ENCODE peak calls at places on chromosomes 1 and 21, in four cellular contexts. R is neural crest cell, F is fibroblast of lung, U is GM10248. T is an unnamed sample.

GRCh38 chr1:221801773-221802516 is 60.1 kb upstream of the DUSP10 start:
- DNase-seq in R (no peak), F (peak; percentile 35), U (no peak), T (no peak)

GRCh38 chr1:40620586-40620985 is 44.9 kb downstream of the RIMS3 start:
- DNase-seq in R (no peak), F (no peak), U (no peak), T (no peak)

GRCh38 chr1:199089393-199090122 is 450.7 kb downstream of the PTPRC start:
- DNase-seq in R (no peak), F (no peak), U (peak; percentile 34), T (peak; percentile 18)

GRCh38 chr21:28540514-28540913 is 452.2 kb downstream of the LTN1 start:
- DNase-seq in R (no peak), F (peak; percentile 78), U (no peak), T (no peak)

GRCh38 chr21:41615613-41616012 is 107.7 kb upstream of the TMPRSS2 start:
- DNase-seq in R (no peak), F (peak; percentile 99), U (no peak), T (no peak)

GRCh38 chr1:69513621-69514020 is 54.1 kb upstream of the LRRC7 start:
- DNase-seq in R (no peak), F (peak; percentile 74), U (no peak), T (no peak)

GRCh38 chr1:206502813-206503212 is 4.5 kb upstream of the RASSF5 start:
- DNase-seq in R (no peak), F (no peak), U (no peak), T (no peak)

GRCh38 chr21:37800496-37801061 is 115.7 kb downstream of the KCNJ6 start:
- DNase-seq in R (no peak), F (peak; percentile 33), U (no peak), T (no peak)

GRCh38 chr21:29730281-29730680 is 209.5 kb downstream of the GRIK1 start:
- DNase-seq in R (no peak), F (no peak), U (no peak), T (no peak)

GRCh38 chr1:45411510-45411899 is 71.3 kb upstream of the MUTYH start:
- DNase-seq in R (no peak), F (no peak), U (no peak), T (no peak)

GRCh38 chr1:182555493-182555892 is 33.6 kb downstream of the RNASEL start:
- DNase-seq in R (no peak), F (no peak), U (no peak), T (no peak)

GRCh38 chr1:206975313-206975712 is 5.1 kb upstream of the FCAMR start:
- DNase-seq in R (no peak), F (no peak), U (no peak), T (no peak)

GRCh38 chr1:202659974-202660373 is 50.3 kb downstream of the SYT2 start:
- DNase-seq in R (no peak), F (no peak), U (no peak), T (no peak)

GRCh38 chr1:179775009-179775408 is 31.9 kb downstream of the FAM163A start:
- DNase-seq in R (no peak), F (no peak), U (no peak), T (no peak)

GRCh38 chr1:83791821-83792437 is 207.0 kb downstream of the TTLL7 start:
- DNase-seq in R (no peak), F (peak; percentile 20), U (no peak), T (no peak)

GRCh38 chr1:9700340-9700739 is 48.8 kb downstream of the PIK3CD start:
- DNase-seq in R (no peak), F (peak; percentile 50), U (no peak), T (no peak)

GRCh38 chr1:47179988-47180563 is 9.8 kb downstream of the PDZK1IP1 start:
- DNase-seq in R (no peak), F (no peak), U (no peak), T (no peak)

GRCh38 chr1:205066221-205066818 is 17.9 kb downstream of the TMEM81 start:
- DNase-seq in R (no peak), F (no peak), U (no peak), T (no peak)

GRCh38 chr1:27478098-27478497 is 11.9 kb downstream of the WASF2 start:
- DNase-seq in R (no peak), F (no peak), U (no peak), T (peak; percentile 20)

GRCh38 chr1:84598846-84599741 is 24.9 kb upstream of the CTBS start:
- DNase-seq in R (no peak), F (peak; percentile 86), U (peak; percentile 40), T (peak; percentile 42)

GRCh38 chr1:24442764-24443163 is 27.2 kb downstream of the NIPAL3 start:
- DNase-seq in R (no peak), F (peak; percentile 47), U (no peak), T (no peak)

GRCh38 chr1:24416666-24417391 is 1.2 kb downstream of the NIPAL3 start:
- DNase-seq in R (no peak), F (peak; percentile 94), U (peak; percentile 49), T (peak; percentile 53)

GRCh38 chr1:34538481-34538880 is 216.4 kb upstream of the GJB5 start:
- DNase-seq in R (no peak), F (no peak), U (no peak), T (no peak)

GRCh38 chr1:107979088-107979487 is 14.1 kb upstream of the VAV3 start:
- DNase-seq in R (no peak), F (no peak), U (no peak), T (no peak)

GRCh38 chr1:203066965-203067364 is 18.8 kb downstream of the MYOG start:
- DNase-seq in R (no peak), F (no peak), U (no peak), T (no peak)

GRCh38 chr1:216458807-216459206 is 35.6 kb upstream of the USH2A start:
- DNase-seq in R (no peak), F (no peak), U (no peak), T (no peak)

GRCh38 chr1:67170751-67171573 is 4.7 kb downstream of the IL23R start:
- DNase-seq in R (no peak), F (no peak), U (no peak), T (no peak)

GRCh38 chr1:8822383-8823294 is 5.2 kb upstream of the RERE start:
- DNase-seq in R (no peak), F (peak; percentile 94), U (no peak), T (no peak)

GRCh38 chr1:58412071-58412580 is 134.4 kb downstream of the OMA1 start:
- DNase-seq in R (no peak), F (peak; percentile 19), U (no peak), T (no peak)

GRCh38 chr21:33032434-33033047 is 6.8 kb downstream of the OLIG2 start:
- DNase-seq in R (no peak), F (no peak), U (no peak), T (peak; percentile 31)

GRCh38 chr1:125065092-125065820 is 3880.5 kb downstream of the SRGAP2C start:
- DNase-seq in R (no peak), F (no peak), U (peak; percentile 0), T (no peak)

GRCh38 chr1:172887162-172887561 is 163.6 kb downstream of the TNFSF18 start:
- DNase-seq in R (no peak), F (no peak), U (no peak), T (no peak)

GRCh38 chr1:116411784-116412479 is 38.9 kb downstream of the ATP1A1 start:
- DNase-seq in R (no peak), F (peak; percentile 45), U (no peak), T (no peak)

GRCh38 chr1:157849229-157849875 is 7.7 kb upstream of the CD5L start:
- DNase-seq in R (no peak), F (no peak), U (peak; percentile 52), T (peak; percentile 46)

GRCh38 chr1:184296466-184297243 is 90.2 kb upstream of the C1orf21 start:
- DNase-seq in R (no peak), F (peak; percentile 91), U (no peak), T (no peak)

GRCh38 chr21:40516336-40516735 is 330.6 kb downstream of the DSCAM start:
- DNase-seq in R (no peak), F (no peak), U (no peak), T (no peak)

GRCh38 chr21:40507978-40508377 is 339.0 kb downstream of the DSCAM start:
- DNase-seq in R (no peak), F (peak; percentile 0), U (no peak), T (no peak)

GRCh38 chr21:40511976-40512375 is 335.0 kb downstream of the DSCAM start:
- DNase-seq in R (no peak), F (no peak), U (no peak), T (no peak)

DNA sequence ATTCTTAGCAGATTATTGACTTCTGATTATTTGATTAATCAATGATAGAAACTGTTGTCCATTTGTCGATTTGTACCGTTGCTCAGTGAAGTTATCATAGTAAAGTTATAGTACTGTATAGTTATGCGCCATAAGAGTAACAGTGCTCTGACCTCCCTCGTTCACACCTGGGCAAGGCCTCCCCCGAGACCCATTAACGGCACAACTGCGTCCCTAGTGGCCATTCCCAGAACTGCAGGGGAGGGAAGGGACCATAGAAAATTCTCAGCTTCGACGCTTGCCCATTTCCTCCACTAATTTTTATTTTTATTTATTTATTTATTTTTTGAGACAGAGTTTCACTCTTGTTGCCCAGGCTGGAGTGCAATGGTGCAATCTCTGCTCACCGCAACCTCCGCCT is 334.4 kb downstream of the DSCAM start:
- DNase-seq in R (peak; percentile 16), F (no peak), U (no peak), T (no peak)
- TF ChIP-seq CTCF in R (peak; percentile 62), F (peak; percentile 16), U (peak; percentile 15), T (peak; percentile 10)

DNA sequence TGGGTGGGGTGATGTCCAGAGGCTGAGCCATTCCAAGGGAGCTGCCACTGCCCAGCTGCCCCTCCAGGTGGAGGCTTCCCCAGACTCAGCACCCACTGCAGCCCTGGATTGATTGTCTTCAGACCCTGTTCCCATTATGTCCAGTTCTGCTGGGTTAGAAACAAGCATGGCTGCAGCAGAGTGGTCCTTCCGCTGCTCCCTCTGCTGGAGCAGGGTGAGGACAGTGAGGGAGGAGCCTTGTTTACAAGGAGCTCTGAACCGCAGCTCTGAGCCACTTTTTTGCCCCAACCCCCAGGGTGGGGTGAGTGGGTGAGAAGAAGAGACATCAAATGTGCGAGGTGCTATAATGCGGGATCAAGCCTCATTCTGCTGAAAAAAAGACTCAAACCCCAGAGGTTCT is 2.3 kb downstream of the TNNT2 start:
- DNase-seq in R (no peak), F (no peak), U (no peak), T (no peak)
- TF ChIP-seq CTCF in R (no peak), F (peak; percentile 14), U (no peak), T (no peak)

GRCh38 chr1:228362141-228362883 is 44.3 kb downstream of the TRIM11 start:
- DNase-seq in R (no peak), F (no peak), U (no peak), T (no peak)
- TF ChIP-seq CTCF in R (no peak), F (no peak), U (no peak), T (no peak)

DNA sequence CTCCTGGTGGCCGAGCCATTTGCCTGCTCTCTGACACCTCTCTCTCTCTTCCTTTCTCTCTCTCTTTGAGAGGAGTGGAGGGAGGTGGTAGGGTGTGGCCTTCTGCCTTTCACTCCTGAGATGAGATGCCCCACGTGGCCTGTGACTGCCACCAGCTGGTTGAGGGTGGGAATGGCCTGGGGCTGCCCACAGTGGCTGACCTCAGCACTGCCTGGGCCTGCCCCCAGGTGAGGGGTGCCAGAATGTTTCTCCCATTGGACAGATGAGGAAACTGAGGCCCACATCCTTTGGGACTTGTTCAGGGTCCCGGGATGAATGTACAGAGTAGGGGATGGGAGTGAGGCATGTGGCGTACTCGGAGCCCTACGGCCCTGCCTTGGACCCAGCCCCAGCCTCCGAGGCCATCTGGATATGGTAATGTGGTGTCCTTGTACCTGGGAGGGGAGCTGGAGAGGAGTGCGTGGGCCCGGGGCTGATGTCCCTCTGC is 12.7 kb upstream of the C1orf167 start:
- DNase-seq in R (no peak), F (peak; percentile 23), U (peak; percentile 78), T (peak; percentile 68)
- TF ChIP-seq CTCF in R (peak; percentile 51), F (peak; percentile 28), U (peak; percentile 23), T (peak; percentile 45)

T was measured in GM20000.